ENCODE peak calls at places on chromosomes 4 and X, in seven cellular contexts. One of them, this sample, is unnamed.

GRCh38 chr4:120723105-120723504 is 199.4 kb downstream of the PRDM5 start:
- DNase-seq in glutamatergic neuron: no peak
- DNase-seq in astrocyte of the spinal cord: no peak
- DNase-seq in tibial artery: no peak
- DNase-seq in HCT116: no peak
- DNase-seq in epithelial cell of esophagus: no peak
- DNase-seq in AG09309: no peak
- DNase-seq in this sample: no peak

GRCh38 chrX:40262641-40263560 is 165.1 kb upstream of the BCOR start:
- DNase-seq in astrocyte of the spinal cord: peak
- DNase-seq in AG09309: no peak
- DNase-seq in HCT116: peak
- DNase-seq in epithelial cell of esophagus: peak
- DNase-seq in glutamatergic neuron: no peak
- DNase-seq in tibial artery: no peak
- DNase-seq in this sample: peak

GRCh38 chr4:15004701-15005301 is 2.5 kb downstream of the CPEB2 start:
- DNase-seq in tibial artery: peak
- DNase-seq in AG09309: no peak
- DNase-seq in glutamatergic neuron: peak
- DNase-seq in astrocyte of the spinal cord: peak
- DNase-seq in epithelial cell of esophagus: peak
- DNase-seq in HCT116: no peak
- DNase-seq in this sample: peak

GRCh38 chr4:74777531-74777930 is 16.8 kb downstream of the BTC start:
- DNase-seq in tibial artery: no peak
- DNase-seq in glutamatergic neuron: no peak
- DNase-seq in AG09309: no peak
- DNase-seq in epithelial cell of esophagus: peak
- DNase-seq in astrocyte of the spinal cord: no peak
- DNase-seq in HCT116: no peak
- DNase-seq in this sample: no peak

GRCh38 chr4:128528793-128529553 is 241.4 kb upstream of the PGRMC2 start:
- DNase-seq in astrocyte of the spinal cord: peak
- DNase-seq in epithelial cell of esophagus: peak
- DNase-seq in HCT116: peak
- DNase-seq in AG09309: peak
- DNase-seq in glutamatergic neuron: no peak
- DNase-seq in tibial artery: no peak
- DNase-seq in this sample: peak

GRCh38 chrX:123695242-123695641 is 37.6 kb downstream of the THOC2 start:
- DNase-seq in tibial artery: no peak
- DNase-seq in astrocyte of the spinal cord: no peak
- DNase-seq in AG09309: no peak
- DNase-seq in HCT116: no peak
- DNase-seq in epithelial cell of esophagus: no peak
- DNase-seq in glutamatergic neuron: no peak
- DNase-seq in this sample: no peak

GRCh38 chr4:85607624-85608023 is 132.7 kb downstream of the ARHGAP24 start:
- DNase-seq in astrocyte of the spinal cord: no peak
- DNase-seq in HCT116: no peak
- DNase-seq in tibial artery: no peak
- DNase-seq in epithelial cell of esophagus: no peak
- DNase-seq in AG09309: no peak
- DNase-seq in glutamatergic neuron: no peak
- DNase-seq in this sample: no peak

GRCh38 chr4:6177587-6178197 is 22.7 kb downstream of the JAKMIP1 start:
- DNase-seq in HCT116: no peak
- DNase-seq in epithelial cell of esophagus: no peak
- DNase-seq in AG09309: no peak
- DNase-seq in glutamatergic neuron: no peak
- DNase-seq in tibial artery: no peak
- DNase-seq in astrocyte of the spinal cord: no peak
- DNase-seq in this sample: no peak

GRCh38 chrX:49910344-49910743 is 12.1 kb upstream of the CLCN5 start:
- DNase-seq in tibial artery: no peak
- DNase-seq in AG09309: no peak
- DNase-seq in HCT116: no peak
- DNase-seq in epithelial cell of esophagus: no peak
- DNase-seq in glutamatergic neuron: no peak
- DNase-seq in astrocyte of the spinal cord: no peak
- DNase-seq in this sample: no peak

GRCh38 chrX:139967300-139967699 is 2.0 kb upstream of the CXorf66 start:
- DNase-seq in glutamatergic neuron: no peak
- DNase-seq in AG09309: no peak
- DNase-seq in tibial artery: no peak
- DNase-seq in HCT116: no peak
- DNase-seq in astrocyte of the spinal cord: no peak
- DNase-seq in epithelial cell of esophagus: peak
- DNase-seq in this sample: no peak

GRCh38 chr4:79241846-79242245 is 84.0 kb downstream of the NAA11 start:
- DNase-seq in astrocyte of the spinal cord: peak
- DNase-seq in tibial artery: no peak
- DNase-seq in HCT116: peak
- DNase-seq in AG09309: no peak
- DNase-seq in glutamatergic neuron: no peak
- DNase-seq in epithelial cell of esophagus: peak
- DNase-seq in this sample: no peak

GRCh38 chr4:87071401-87071800 is 136.6 kb downstream of the AFF1 start:
- DNase-seq in AG09309: no peak
- DNase-seq in astrocyte of the spinal cord: no peak
- DNase-seq in epithelial cell of esophagus: no peak
- DNase-seq in glutamatergic neuron: no peak
- DNase-seq in tibial artery: no peak
- DNase-seq in HCT116: no peak
- DNase-seq in this sample: no peak

GRCh38 chr4:113406723-113407016 is 354.9 kb downstream of the CAMK2D start:
- DNase-seq in tibial artery: no peak
- DNase-seq in astrocyte of the spinal cord: no peak
- DNase-seq in HCT116: no peak
- DNase-seq in glutamatergic neuron: no peak
- DNase-seq in AG09309: no peak
- DNase-seq in epithelial cell of esophagus: peak
- DNase-seq in this sample: no peak

GRCh38 chrX:151753313-151754041 is 18.9 kb downstream of the CNGA2 start:
- DNase-seq in AG09309: no peak
- DNase-seq in HCT116: peak
- DNase-seq in tibial artery: peak
- DNase-seq in astrocyte of the spinal cord: peak
- DNase-seq in epithelial cell of esophagus: peak
- DNase-seq in glutamatergic neuron: peak
- DNase-seq in this sample: peak

GRCh38 chrX:130419263-130419662 is 17.5 kb downstream of the RBMX2 start:
- DNase-seq in glutamatergic neuron: no peak
- DNase-seq in tibial artery: no peak
- DNase-seq in AG09309: no peak
- DNase-seq in HCT116: no peak
- DNase-seq in astrocyte of the spinal cord: no peak
- DNase-seq in epithelial cell of esophagus: no peak
- DNase-seq in this sample: no peak

GRCh38 chr4:117357422-117357821 is 272.0 kb upstream of the TRAM1L1 start:
- DNase-seq in AG09309: no peak
- DNase-seq in epithelial cell of esophagus: peak
- DNase-seq in HCT116: no peak
- DNase-seq in astrocyte of the spinal cord: no peak
- DNase-seq in glutamatergic neuron: peak
- DNase-seq in tibial artery: no peak
- DNase-seq in this sample: no peak

GRCh38 chr4:158810487-158811215 is 41.8 kb downstream of the FNIP2 start:
- DNase-seq in astrocyte of the spinal cord: peak
- DNase-seq in tibial artery: peak
- DNase-seq in glutamatergic neuron: no peak
- DNase-seq in epithelial cell of esophagus: peak
- DNase-seq in AG09309: peak
- DNase-seq in HCT116: peak
- DNase-seq in this sample: peak

GRCh38 chrX:50067435-50068292 is 133.1 kb downstream of the AKAP4 start:
- DNase-seq in tibial artery: no peak
- DNase-seq in HCT116: no peak
- DNase-seq in glutamatergic neuron: peak
- DNase-seq in epithelial cell of esophagus: peak
- DNase-seq in astrocyte of the spinal cord: peak
- DNase-seq in AG09309: no peak
- DNase-seq in this sample: no peak

GRCh38 chrX:24862343-24862742 is 153.4 kb downstream of the ARX start:
- DNase-seq in epithelial cell of esophagus: no peak
- DNase-seq in glutamatergic neuron: no peak
- DNase-seq in HCT116: no peak
- DNase-seq in AG09309: no peak
- DNase-seq in tibial artery: no peak
- DNase-seq in astrocyte of the spinal cord: peak
- DNase-seq in this sample: no peak

GRCh38 chr4:36053931-36054330 is 190.4 kb downstream of the ARAP2 start:
- DNase-seq in epithelial cell of esophagus: no peak
- DNase-seq in HCT116: no peak
- DNase-seq in tibial artery: no peak
- DNase-seq in glutamatergic neuron: no peak
- DNase-seq in astrocyte of the spinal cord: peak
- DNase-seq in AG09309: no peak
- DNase-seq in this sample: no peak

GRCh38 chr4:89299153-89299789 is 8.3 kb downstream of the GPRIN3 start:
- DNase-seq in tibial artery: no peak
- DNase-seq in glutamatergic neuron: no peak
- DNase-seq in epithelial cell of esophagus: no peak
- DNase-seq in astrocyte of the spinal cord: no peak
- DNase-seq in HCT116: no peak
- DNase-seq in AG09309: no peak
- DNase-seq in this sample: no peak

GRCh38 chrX:155053656-155054055 is 17.3 kb downstream of the CMC4 start:
- DNase-seq in tibial artery: no peak
- DNase-seq in glutamatergic neuron: no peak
- DNase-seq in epithelial cell of esophagus: no peak
- DNase-seq in AG09309: no peak
- DNase-seq in astrocyte of the spinal cord: no peak
- DNase-seq in HCT116: no peak
- DNase-seq in this sample: no peak

GRCh38 chrX:155054255-155054654 is 16.7 kb downstream of the CMC4 start:
- DNase-seq in epithelial cell of esophagus: no peak
- DNase-seq in AG09309: no peak
- DNase-seq in tibial artery: no peak
- DNase-seq in astrocyte of the spinal cord: no peak
- DNase-seq in HCT116: no peak
- DNase-seq in glutamatergic neuron: no peak
- DNase-seq in this sample: no peak

GRCh38 chrX:155055494-155055893 is 15.4 kb downstream of the CMC4 start:
- DNase-seq in tibial artery: no peak
- DNase-seq in AG09309: no peak
- DNase-seq in HCT116: no peak
- DNase-seq in epithelial cell of esophagus: no peak
- DNase-seq in glutamatergic neuron: no peak
- DNase-seq in astrocyte of the spinal cord: no peak
- DNase-seq in this sample: no peak

GRCh38 chrX:155056877-155057792 is 13.8 kb downstream of the CMC4 start:
- DNase-seq in epithelial cell of esophagus: peak
- DNase-seq in glutamatergic neuron: peak
- DNase-seq in tibial artery: peak
- DNase-seq in HCT116: peak
- DNase-seq in AG09309: peak
- DNase-seq in astrocyte of the spinal cord: peak
- DNase-seq in this sample: peak

GRCh38 chrX:155056471-155056870 is 14.5 kb downstream of the CMC4 start:
- DNase-seq in AG09309: no peak
- DNase-seq in tibial artery: no peak
- DNase-seq in glutamatergic neuron: no peak
- DNase-seq in astrocyte of the spinal cord: no peak
- DNase-seq in HCT116: no peak
- DNase-seq in epithelial cell of esophagus: no peak
- DNase-seq in this sample: no peak
- TF ChIP-seq CTCF in AG09309: no peak
- TF ChIP-seq CTCF in tibial artery: no peak
- TF ChIP-seq CTCF in glutamatergic neuron: no peak
- TF ChIP-seq CTCF in astrocyte of the spinal cord: no peak
- TF ChIP-seq CTCF in HCT116: no peak
- TF ChIP-seq CTCF in epithelial cell of esophagus: no peak
- TF ChIP-seq CTCF in this sample: no peak

GRCh38 chrX:117839544-117839943 is 277.1 kb downstream of the KLHL13 start:
- DNase-seq in HCT116: no peak
- DNase-seq in astrocyte of the spinal cord: no peak
- DNase-seq in tibial artery: no peak
- DNase-seq in epithelial cell of esophagus: no peak
- DNase-seq in AG09309: no peak
- DNase-seq in glutamatergic neuron: no peak
- DNase-seq in this sample: no peak
- TF ChIP-seq CTCF in HCT116: peak
- TF ChIP-seq CTCF in astrocyte of the spinal cord: no peak
- TF ChIP-seq CTCF in tibial artery: no peak
- TF ChIP-seq CTCF in epithelial cell of esophagus: no peak
- TF ChIP-seq CTCF in AG09309: no peak
- TF ChIP-seq CTCF in glutamatergic neuron: peak
- TF ChIP-seq CTCF in this sample: peak

DNA sequence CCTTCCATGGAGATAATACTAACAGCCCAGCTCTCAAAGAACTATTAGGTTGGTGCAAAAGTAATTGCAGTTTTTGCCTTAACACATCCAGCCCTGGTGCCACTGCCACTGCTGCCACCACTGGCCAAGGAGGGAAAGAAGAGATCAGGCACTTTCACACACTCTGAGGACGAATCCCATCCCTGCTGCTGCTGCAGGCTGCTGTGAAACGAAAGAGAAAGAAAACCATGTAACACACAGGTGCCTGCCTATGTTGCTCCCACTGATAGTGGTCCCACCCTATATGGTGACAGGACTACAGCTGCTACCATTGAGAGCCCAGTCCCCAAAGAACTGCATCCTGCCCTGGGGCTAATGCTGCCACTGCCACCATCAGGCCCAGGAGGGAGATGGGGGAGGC is 35.1 kb downstream of the TMLHE start:
- DNase-seq in glutamatergic neuron: no peak
- DNase-seq in HCT116: no peak
- DNase-seq in epithelial cell of esophagus: no peak
- DNase-seq in AG09309: no peak
- DNase-seq in tibial artery: no peak
- DNase-seq in astrocyte of the spinal cord: no peak
- DNase-seq in this sample: no peak
- TF ChIP-seq CTCF in glutamatergic neuron: no peak
- TF ChIP-seq CTCF in HCT116: no peak
- TF ChIP-seq CTCF in epithelial cell of esophagus: no peak
- TF ChIP-seq CTCF in AG09309: no peak
- TF ChIP-seq CTCF in tibial artery: no peak
- TF ChIP-seq CTCF in astrocyte of the spinal cord: no peak
- TF ChIP-seq CTCF in this sample: no peak

DNA sequence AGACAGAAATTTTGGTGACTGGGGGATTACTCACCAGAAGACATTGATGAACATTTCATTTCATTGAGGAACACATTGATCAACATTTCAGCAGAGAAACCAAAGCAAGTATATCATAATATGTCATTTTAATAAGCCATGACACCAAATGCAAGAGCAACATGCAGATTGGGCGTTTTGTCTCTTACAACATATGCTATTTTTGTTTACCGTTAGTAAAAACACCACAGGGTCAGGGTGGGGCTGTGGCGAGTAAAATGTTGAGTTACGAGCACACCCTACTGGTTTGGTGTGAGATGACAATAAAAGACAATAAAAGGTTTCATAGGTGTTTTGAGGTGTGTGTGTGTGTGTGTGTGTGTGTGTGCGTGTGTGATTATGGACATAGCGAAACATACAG is 294.5 kb downstream of the PDGFC start:
- DNase-seq in AG09309: no peak
- DNase-seq in epithelial cell of esophagus: peak
- DNase-seq in tibial artery: no peak
- DNase-seq in glutamatergic neuron: peak
- DNase-seq in HCT116: peak
- DNase-seq in astrocyte of the spinal cord: peak
- DNase-seq in this sample: no peak
- TF ChIP-seq CTCF in AG09309: peak
- TF ChIP-seq CTCF in epithelial cell of esophagus: peak
- TF ChIP-seq CTCF in tibial artery: no peak
- TF ChIP-seq CTCF in glutamatergic neuron: peak
- TF ChIP-seq CTCF in HCT116: peak
- TF ChIP-seq CTCF in astrocyte of the spinal cord: peak
- TF ChIP-seq CTCF in this sample: peak